ENCODE peak calls at places on chromosomes 6 and 20, in five cellular contexts. R, L, A, I and W are unnamed samples.

GRCh38 chr20:10949930-10950783 is 276.4 kb upstream of the JAG1 start:
- DNase-seq in L (no peak), I (no peak), R (no peak), A (no peak), W (no peak)

GRCh38 chr6:46263709-46264091 is 92.9 kb upstream of the ENPP5 start:
- DNase-seq in R (no peak), I (no peak), L (no peak), A (no peak), W (no peak)

GRCh38 chr6:149075616-149076354 is 241.7 kb upstream of the TAB2 start:
- DNase-seq in L (no peak), A (no peak), R (no peak), I (no peak), W (no peak)

GRCh38 chr6:100460650-100461204 is 4.0 kb downstream of the SIM1 start:
- DNase-seq in R (peak), A (no peak), I (peak), L (no peak), W (no peak)

GRCh38 chr6:101391772-101392560 is 1.5 kb upstream of the GRIK2 start:
- DNase-seq in I (no peak), A (no peak), R (peak), L (no peak), W (no peak)

GRCh38 chr6:39026175-39026574 is 22.4 kb upstream of the GLP1R start:
- DNase-seq in A (no peak), R (no peak), L (no peak), I (no peak), W (no peak)

GRCh38 chr6:50845499-50846108 is 26.9 kb downstream of the TFAP2B start:
- DNase-seq in I (no peak), A (no peak), L (no peak), R (peak), W (no peak)

GRCh38 chr6:37985355-37985754 is 165.8 kb downstream of the ZFAND3 start:
- DNase-seq in A (no peak), I (no peak), R (no peak), L (no peak), W (no peak)

GRCh38 chr20:10953437-10953836 is 279.6 kb upstream of the JAG1 start:
- DNase-seq in L (no peak), R (no peak), A (no peak), I (no peak), W (no peak)

GRCh38 chr6:161443868-161444267 is 170.0 kb upstream of the AGPAT4 start:
- DNase-seq in I (no peak), L (no peak), A (no peak), R (peak), W (no peak)

GRCh38 chr20:50992336-50992732 is 30.6 kb downstream of the KCNG1 start:
- DNase-seq in L (no peak), R (no peak), I (no peak), A (no peak), W (no peak)

GRCh38 chr6:81997091-81997926 is 244.8 kb upstream of the TENT5A start:
- DNase-seq in R (no peak), I (no peak), L (peak), A (no peak), W (no peak)

GRCh38 chr6:3457710-3458605 is 1.1 kb upstream of the SLC22A23 start:
- DNase-seq in I (no peak), R (no peak), A (no peak), L (no peak), W (no peak)

GRCh38 chr6:136249811-136250685 is at the start of gene MTFR2:
- DNase-seq in R (peak), A (peak), L (peak), I (peak), W (peak)
- TF ChIP-seq POLR2A in R (peak), A (peak), L (peak), I (peak), W (peak)

GRCh38 chr6:56741472-56741871 is 98.8 kb upstream of the DST start:
- DNase-seq in L (no peak), A (no peak), I (no peak), R (no peak), W (no peak)

GRCh38 chr6:56745081-56745480 is 102.4 kb upstream of the DST start:
- DNase-seq in L (no peak), I (no peak), A (no peak), R (no peak), W (no peak)

GRCh38 chr6:56744528-56744927 is 101.8 kb upstream of the DST start:
- DNase-seq in A (no peak), I (no peak), L (no peak), R (no peak), W (no peak)

GRCh38 chr6:56739836-56740815 is 97.4 kb upstream of the DST start:
- DNase-seq in L (no peak), A (no peak), I (no peak), R (no peak), W (no peak)

GRCh38 chr6:56742122-56742791 is 99.6 kb upstream of the DST start:
- DNase-seq in A (no peak), L (no peak), I (no peak), R (no peak), W (no peak)
- TF ChIP-seq TAF1 in A (no peak), L (no peak), I (no peak), R (no peak), W (no peak)

GRCh38 chr20:22744341-22745193 is 160.2 kb upstream of the FOXA2 start:
- DNase-seq in I (no peak), L (no peak), A (no peak), R (no peak), W (no peak)
- TF ChIP-seq POLR2AphosphoS5 in I (no peak), L (no peak), A (no peak), R (no peak), W (no peak)

GRCh38 chr6:31831350-31832215 is 4.0 kb downstream of the HSPA1B start:
- DNase-seq in I (no peak), A (no peak), R (no peak), L (no peak), W (no peak)
- TF ChIP-seq POLR2A in I (no peak), A (no peak), R (no peak), L (no peak), W (no peak)

GRCh38 chr20:8749101-8749500 is 319.8 kb upstream of the PLCB4 start:
- DNase-seq in A (no peak), I (no peak), L (no peak), R (no peak), W (no peak)

GRCh38 chr20:8744228-8744844 is 324.6 kb upstream of the PLCB4 start:
- DNase-seq in A (no peak), R (no peak), L (no peak), I (no peak), W (no peak)

GRCh38 chr20:8755340-8756118 is 313.4 kb upstream of the PLCB4 start:
- DNase-seq in I (no peak), A (no peak), R (no peak), L (no peak), W (no peak)

GRCh38 chr20:8749986-8750385 is 318.9 kb upstream of the PLCB4 start:
- DNase-seq in R (no peak), I (no peak), L (no peak), A (no peak), W (no peak)
- TF ChIP-seq TAF1 in R (no peak), I (no peak), L (no peak), A (no peak), W (no peak)